ENCODE peak calls at places on chromosome 2, in five cellular contexts. I, X, U, K and Y are unnamed samples.

GRCh38 chr2:46097714-46098480 is 199.3 kb upstream of the EPAS1 start:
- DNase-seq in I (peak), X (peak), U (peak), K (peak), Y (no peak)

GRCh38 chr2:111121028-111121872 is 536 bp downstream of the BCL2L11 start:
- DNase-seq in I (no peak), X (peak), U (peak), K (peak), Y (no peak)

GRCh38 chr2:119259296-119259860 is 35.7 kb downstream of the STEAP3 start:
- DNase-seq in I (no peak), X (no peak), U (no peak), K (no peak), Y (no peak)

GRCh38 chr2:100819365-100820345 is at the start of gene NPAS2:
- DNase-seq in I (no peak), X (peak), U (peak), K (peak), Y (no peak)

GRCh38 chr2:86078801-86079545 is 26.7 kb downstream of the POLR1A start:
- DNase-seq in I (no peak), X (peak), U (no peak), K (peak), Y (peak)

GRCh38 chr2:168515502-168515901 is 59.4 kb downstream of the CERS6 start:
- DNase-seq in I (no peak), X (no peak), U (no peak), K (peak), Y (no peak)

GRCh38 chr2:152320166-152320565 is 14.8 kb upstream of the FMNL2 start:
- DNase-seq in I (no peak), X (no peak), U (no peak), K (peak), Y (no peak)

GRCh38 chr2:1660656-1661650 is 83.4 kb downstream of the PXDN start:
- DNase-seq in I (no peak), X (no peak), U (peak), K (no peak), Y (no peak)

GRCh38 chr2:196234672-196235071 is 63.3 kb upstream of the STK17B start:
- DNase-seq in I (no peak), X (no peak), U (no peak), K (peak), Y (no peak)

GRCh38 chr2:119838179-119838578 is 78.5 kb downstream of the PTPN4 start:
- DNase-seq in I (no peak), X (no peak), U (no peak), K (no peak), Y (no peak)

GRCh38 chr2:39778775-39779751 is at the start of gene THUMPD2:
- DNase-seq in I (peak), X (peak), U (peak), K (peak), Y (peak)

GRCh38 chr2:40371525-40372277 is 80.2 kb downstream of the SLC8A1 start:
- DNase-seq in I (no peak), X (peak), U (peak), K (peak), Y (peak)

GRCh38 chr2:197072533-197072932 is 146.0 kb upstream of the PGAP1 start:
- DNase-seq in I (no peak), X (no peak), U (no peak), K (no peak), Y (no peak)

GRCh38 chr2:200962821-200963128 is 685 bp downstream of the ORC2 start:
- DNase-seq in I (no peak), X (no peak), U (no peak), K (no peak), Y (no peak)

GRCh38 chr2:150204449-150204848 is 283.0 kb downstream of the RND3 start:
- DNase-seq in I (no peak), X (no peak), U (no peak), K (peak), Y (no peak)

GRCh38 chr2:136135924-136136906 is 18.3 kb upstream of the CXCR4 start:
- DNase-seq in I (no peak), X (no peak), U (no peak), K (no peak), Y (no peak)

GRCh38 chr2:88654714-88655113 is 27.4 kb upstream of the EIF2AK3 start:
- DNase-seq in I (no peak), X (no peak), U (no peak), K (peak), Y (no peak)

GRCh38 chr2:127027715-127028114 is 79.2 kb downstream of the BIN1 start:
- DNase-seq in I (no peak), X (no peak), U (no peak), K (no peak), Y (no peak)

GRCh38 chr2:187989925-187990623 is 301.6 kb upstream of the GULP1 start:
- DNase-seq in I (peak), X (no peak), U (no peak), K (no peak), Y (peak)

GRCh38 chr2:240412975-240413812 is 22.3 kb upstream of the GPC1 start:
- DNase-seq in I (no peak), X (peak), U (peak), K (no peak), Y (no peak)

GRCh38 chr2:158529379-158530110 is 72.8 kb downstream of the PKP4 start:
- DNase-seq in I (no peak), X (no peak), U (no peak), K (peak), Y (no peak)

GRCh38 chr2:145230546-145230945 is 710.6 kb upstream of the ZEB2 start:
- DNase-seq in I (no peak), X (no peak), U (no peak), K (peak), Y (no peak)

GRCh38 chr2:128786800-128787478 is 468.3 kb upstream of the HS6ST1 start:
- DNase-seq in I (no peak), X (no peak), U (peak), K (no peak), Y (no peak)

GRCh38 chr2:206693399-206694137 is 24.6 kb downstream of the DYTN start:
- DNase-seq in I (peak), X (peak), U (no peak), K (peak), Y (peak)

GRCh38 chr2:84874381-84875212 is 6.3 kb downstream of the TRABD2A start:
- DNase-seq in I (no peak), X (no peak), U (peak), K (peak), Y (no peak)

GRCh38 chr2:69043736-69044400 is 30.9 kb downstream of the ANTXR1 start:
- DNase-seq in I (no peak), X (no peak), U (no peak), K (no peak), Y (no peak)

GRCh38 chr2:101152195-101153076 is 1.3 kb upstream of the TBC1D8 start:
- DNase-seq in I (peak), X (peak), U (no peak), K (peak), Y (peak)

GRCh38 chr2:12318427-12319057 is 398.2 kb upstream of the TRIB2 start:
- DNase-seq in I (no peak), X (peak), U (no peak), K (peak), Y (no peak)

GRCh38 chr2:138823651-138824050 is 43.5 kb upstream of the NXPH2 start:
- DNase-seq in I (no peak), X (no peak), U (no peak), K (no peak), Y (no peak)

GRCh38 chr2:29053680-29054400 is 20.5 kb downstream of the PCARE start:
- DNase-seq in I (peak), X (no peak), U (peak), K (no peak), Y (no peak)

GRCh38 chr2:226137201-226137811 is 662.3 kb downstream of the IRS1 start:
- DNase-seq in I (no peak), X (no peak), U (no peak), K (no peak), Y (no peak)

GRCh38 chr2:204888222-204888621 is 342.9 kb downstream of the PARD3B start:
- DNase-seq in I (no peak), X (no peak), U (no peak), K (peak), Y (no peak)

GRCh38 chr2:138447889-138448570 is 53.5 kb upstream of the SPOPL start:
- DNase-seq in I (no peak), X (no peak), U (no peak), K (no peak), Y (no peak)

GRCh38 chr2:43269074-43269572 is 42.7 kb upstream of the ZFP36L2 start:
- DNase-seq in I (no peak), X (peak), U (peak), K (peak), Y (no peak)

GRCh38 chr2:101361519-101361918 is 25.8 kb downstream of the CREG2 start:
- DNase-seq in I (no peak), X (no peak), U (no peak), K (no peak), Y (no peak)

GRCh38 chr2:32805104-32806095 is 141.4 kb upstream of the LTBP1 start:
- DNase-seq in I (peak), X (no peak), U (no peak), K (peak), Y (no peak)

GRCh38 chr2:100948965-100949364 is 53.1 kb upstream of the RPL31 start:
- DNase-seq in I (no peak), X (no peak), U (no peak), K (no peak), Y (no peak)

GRCh38 chr2:168165418-168165817 is 82.0 kb downstream of the STK39 start:
- DNase-seq in I (no peak), X (no peak), U (no peak), K (no peak), Y (no peak)

GRCh38 chr2:26486789-26487188 is 8.9 kb upstream of the OTOF start:
- DNase-seq in I (no peak), X (no peak), U (no peak), K (no peak), Y (no peak)
- H3K27ac ChIP-seq in I (no peak), X (no peak), U (no peak), K (no peak), Y (no peak)

DNA sequence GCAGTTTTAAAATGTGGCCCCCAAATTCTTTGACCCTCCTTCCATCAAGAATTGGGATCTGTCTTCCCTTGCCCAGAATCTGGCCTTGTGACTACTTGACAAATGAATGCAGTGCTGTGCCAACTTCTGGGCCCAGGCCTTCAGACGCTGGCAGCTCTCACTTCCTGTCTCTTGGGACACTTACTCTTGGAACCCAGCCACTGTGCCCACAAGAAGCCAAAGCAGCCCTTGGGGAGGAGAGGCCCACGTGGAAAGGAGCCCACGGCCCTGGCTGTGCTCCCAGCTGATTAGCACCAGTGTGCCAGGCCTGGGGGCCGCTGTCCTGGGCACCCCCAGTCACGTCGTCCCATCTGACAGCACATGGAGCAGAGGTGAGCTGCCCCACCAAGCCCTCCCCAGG is 56.6 kb downstream of the RPL37A start:
- DNase-seq in I (no peak), X (no peak), U (peak), K (no peak), Y (peak)
- H3K27ac ChIP-seq in I (no peak), X (no peak), U (peak), K (no peak), Y (no peak)

DNA sequence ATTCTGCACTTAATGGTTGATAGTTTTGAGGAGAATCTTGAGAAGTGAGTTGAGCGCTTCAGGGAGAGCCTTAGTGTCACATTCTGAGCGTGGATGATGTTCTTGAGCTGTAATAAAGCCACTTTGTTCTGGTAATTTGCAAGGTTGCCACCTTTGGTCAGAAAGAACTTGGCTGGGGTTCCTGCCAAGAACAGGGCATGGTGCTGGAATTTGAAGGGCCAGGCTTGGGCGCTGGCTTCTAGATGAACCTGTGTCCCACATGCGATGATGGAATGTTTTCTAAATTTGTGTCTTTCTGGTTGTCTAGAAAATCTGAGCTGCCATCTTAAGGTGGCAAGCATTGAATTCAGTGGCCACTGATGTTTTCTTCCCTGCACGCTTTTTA is 124.1 kb upstream of the EML6 start:
- DNase-seq in I (no peak), X (no peak), U (no peak), K (no peak), Y (no peak)
- H3K27ac ChIP-seq in I (no peak), X (peak), U (peak), K (peak), Y (no peak)

DNA sequence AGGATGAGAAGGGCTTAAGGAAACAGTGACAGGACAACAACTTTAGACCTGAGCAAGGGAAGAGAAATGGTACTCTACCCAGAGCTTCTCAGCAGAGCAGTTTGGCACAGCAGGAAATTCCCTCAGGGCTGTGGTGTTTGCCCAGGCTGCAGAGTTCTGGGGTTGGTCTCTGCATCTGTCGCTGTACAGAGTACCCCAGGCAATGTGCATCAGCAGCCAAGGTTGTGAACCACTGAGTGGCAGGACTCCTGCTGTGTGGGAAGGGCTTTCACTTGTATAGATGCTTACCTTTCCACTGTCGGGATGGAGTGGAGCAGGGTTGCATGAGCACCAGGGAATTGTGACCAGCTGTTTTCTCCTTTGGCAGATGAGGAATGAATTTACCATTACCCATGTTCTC is 21.2 kb downstream of the STAMBP start:
- DNase-seq in I (no peak), X (no peak), U (no peak), K (no peak), Y (no peak)
- H3K27ac ChIP-seq in I (no peak), X (no peak), U (peak), K (peak), Y (no peak)

GRCh38 chr2:164606557-164606956 is 14.7 kb downstream of the GRB14 start:
- DNase-seq in I (no peak), X (no peak), U (no peak), K (no peak), Y (no peak)
- H3K27ac ChIP-seq in I (no peak), X (no peak), U (peak), K (peak), Y (no peak)

GRCh38 chr2:169656164-169656563 is 38.0 kb downstream of the CFAP210 start:
- DNase-seq in I (no peak), X (no peak), U (no peak), K (no peak), Y (no peak)
- H3K27ac ChIP-seq in I (no peak), X (no peak), U (no peak), K (no peak), Y (no peak)

DNA sequence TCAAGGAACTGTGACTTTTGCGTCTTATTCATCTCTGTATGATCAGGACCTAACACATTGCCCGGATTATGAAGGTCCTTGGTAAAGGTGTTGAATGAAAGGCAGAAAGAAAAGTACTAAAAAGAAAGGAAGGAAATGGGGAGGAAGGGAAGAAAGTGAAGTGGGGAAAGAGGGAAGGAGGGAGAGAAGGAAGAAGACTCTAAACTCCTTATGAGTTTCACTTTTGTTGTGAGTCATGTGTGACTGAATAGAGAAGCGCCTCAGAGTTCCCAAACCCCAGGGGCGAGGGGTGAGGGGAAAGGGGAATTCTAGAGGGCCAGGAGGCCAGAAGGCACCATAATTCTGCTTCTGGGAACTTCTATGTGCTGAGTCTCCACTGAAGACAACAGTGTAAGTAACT is 30.9 kb upstream of the OSBPL6 start:
- DNase-seq in I (no peak), X (no peak), U (no peak), K (peak), Y (no peak)
- H3K27ac ChIP-seq in I (no peak), X (no peak), U (no peak), K (no peak), Y (no peak)

GRCh38 chr2:113754989-113755689 is 1.3 kb downstream of the SLC35F5 start:
- DNase-seq in I (no peak), X (no peak), U (no peak), K (peak), Y (no peak)
- H3K27ac ChIP-seq in I (no peak), X (peak), U (peak), K (peak), Y (no peak)

GRCh38 chr2:72004201-72004915 is 143.3 kb downstream of the CYP26B1 start:
- DNase-seq in I (no peak), X (no peak), U (no peak), K (no peak), Y (no peak)

GRCh38 chr2:72004976-72005375 is 142.7 kb downstream of the CYP26B1 start:
- DNase-seq in I (no peak), X (no peak), U (no peak), K (no peak), Y (no peak)

GRCh38 chr2:72008608-72009007 is 139.1 kb downstream of the CYP26B1 start:
- DNase-seq in I (no peak), X (no peak), U (no peak), K (no peak), Y (no peak)

GRCh38 chr2:72007402-72007801 is 140.3 kb downstream of the CYP26B1 start:
- DNase-seq in I (no peak), X (no peak), U (no peak), K (no peak), Y (no peak)

GRCh38 chr2:72006188-72006736 is 141.4 kb downstream of the CYP26B1 start:
- DNase-seq in I (no peak), X (no peak), U (no peak), K (no peak), Y (no peak)
- H3K27ac ChIP-seq in I (no peak), X (no peak), U (no peak), K (no peak), Y (no peak)

DNA sequence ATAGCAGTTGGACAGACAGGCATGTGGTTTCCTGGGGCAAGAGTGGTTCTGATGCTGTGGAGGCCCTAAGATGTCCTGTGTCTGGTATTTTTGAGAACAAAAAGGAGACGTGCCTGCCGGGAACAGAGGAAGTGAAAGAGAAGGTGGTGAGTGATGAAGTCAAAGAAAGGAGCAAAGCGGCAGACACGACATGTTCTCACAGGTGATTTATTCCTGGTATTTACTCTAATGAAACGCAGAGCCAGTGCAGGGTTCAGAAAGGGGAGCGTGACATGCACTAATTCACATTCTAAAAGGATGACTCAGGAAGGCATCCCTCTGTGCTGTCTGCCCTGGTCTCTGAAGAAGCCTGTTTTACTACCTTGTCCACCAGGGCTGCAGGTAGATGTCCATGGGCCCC is 211.0 kb downstream of the KCNE4 start:
- DNase-seq in I (peak), X (peak), U (no peak), K (peak), Y (no peak)
- H3K27ac ChIP-seq in I (peak), X (peak), U (no peak), K (peak), Y (no peak)